ENCODE peak calls at places on chromosomes 2 and 18, in eight cellular contexts. Z is H9; B is HAP-1; C is CD8-positive, alpha-beta T cell; K is thoracic aorta; V is naive thymus-derived CD4-positive, alpha-beta T cell; R is psoas muscle; G is heart right ventricle. T is an unnamed sample.

GRCh38 chr2:46268986-46269385 is 28.2 kb upstream of the EPAS1 start:
- DNase-seq in G (no peak), K (no peak), C (no peak), R (no peak), Z (no peak), B (no peak), V (no peak), T (no peak)

GRCh38 chr2:36485521-36485920 is 112.4 kb downstream of the FEZ2 start:
- DNase-seq in V (no peak), C (no peak), B (no peak), R (no peak), K (no peak), G (no peak), Z (no peak), T (no peak)

GRCh38 chr2:240431276-240431662 is 4.2 kb upstream of the GPC1 start:
- DNase-seq in V (no peak), G (peak; percentile 6), C (no peak), K (no peak), Z (peak; percentile 22), B (no peak), R (no peak), T (no peak)

GRCh38 chr2:240531038-240531437 is 26.8 kb downstream of the ANKMY1 start:
- DNase-seq in K (no peak), B (no peak), Z (no peak), R (no peak), V (no peak), C (no peak), G (no peak), T (no peak)

GRCh38 chr2:102758433-102758832 is 3.4 kb upstream of the TMEM182 start:
- DNase-seq in Z (no peak), B (no peak), K (no peak), R (no peak), G (no peak), C (no peak), V (no peak), T (no peak)

GRCh38 chr2:231673348-231673770 is 35.0 kb upstream of the PTMA start:
- DNase-seq in Z (peak; percentile 98), R (no peak), K (no peak), G (peak; percentile 71), C (no peak), V (no peak), B (peak; percentile 80), T (peak; percentile 57)

GRCh38 chr2:39094717-39095363 is 26.0 kb downstream of the SOS1 start:
- DNase-seq in G (no peak), R (no peak), K (no peak), C (no peak), V (no peak), B (no peak), Z (no peak), T (no peak)

GRCh38 chr2:190579058-190579410 is 44.5 kb upstream of the NEMP2 start:
- DNase-seq in Z (no peak), R (no peak), K (no peak), G (no peak), C (no peak), V (no peak), B (no peak), T (no peak)

GRCh38 chr2:65686928-65687521 is 254.6 kb upstream of the SPRED2 start:
- DNase-seq in V (no peak), C (no peak), R (no peak), K (no peak), B (no peak), Z (no peak), G (no peak), T (no peak)

GRCh38 chr2:156803243-156803642 is 367.1 kb downstream of the GPD2 start:
- DNase-seq in V (no peak), K (no peak), C (no peak), Z (peak; percentile 36), G (no peak), R (no peak), B (peak; percentile 49), T (peak; percentile 29)

GRCh38 chr2:4763009-4763408 is 929.2 kb upstream of the SOX11 start:
- DNase-seq in K (no peak), C (no peak), B (no peak), G (no peak), V (no peak), Z (peak; percentile 56), R (no peak), T (peak; percentile 24)

GRCh38 chr2:122390406-122390805 is 635.0 kb downstream of the TSN start:
- DNase-seq in Z (no peak), B (no peak), G (no peak), C (no peak), R (no peak), V (no peak), K (no peak), T (no peak)

GRCh38 chr2:128272586-128273468 is 45.8 kb downstream of the HS6ST1 start:
- DNase-seq in V (no peak), C (no peak), G (no peak), R (no peak), K (no peak), Z (peak; percentile 18), B (no peak), T (no peak)

GRCh38 chr2:106536490-106536889 is 49.3 kb downstream of the CD8B2 start:
- DNase-seq in Z (no peak), G (no peak), V (no peak), C (no peak), R (no peak), B (no peak), K (no peak), T (no peak)

GRCh38 chr2:30707304-30707903 is 99.8 kb downstream of the CAPN13 start:
- DNase-seq in Z (no peak), V (no peak), B (no peak), G (no peak), R (no peak), K (no peak), C (no peak), T (no peak)

GRCh38 chr2:217994776-217995274 is 8.0 kb downstream of the TNS1 start:
- DNase-seq in Z (no peak), R (no peak), C (no peak), V (no peak), K (no peak), G (no peak), B (no peak), T (no peak)

GRCh38 chr2:16613475-16613874 is 52.2 kb downstream of the CYRIA start:
- DNase-seq in C (no peak), G (no peak), K (no peak), Z (no peak), B (peak; percentile 10), R (no peak), V (no peak), T (no peak)

GRCh38 chr18:45686892-45687611 is 36.9 kb upstream of the SLC14A1 start:
- DNase-seq in Z (no peak), R (no peak), G (no peak), K (no peak), B (no peak), V (peak; percentile 67), C (peak; percentile 49), T (no peak)

GRCh38 chr2:110657721-110658305 is 20.1 kb downstream of the BUB1 start:
- DNase-seq in B (no peak), V (no peak), R (no peak), K (no peak), C (no peak), G (no peak), Z (no peak), T (no peak)

GRCh38 chr2:86488561-86489250 is 47.5 kb downstream of the KDM3A start:
- DNase-seq in G (no peak), C (no peak), B (no peak), Z (no peak), R (no peak), V (no peak), K (no peak), T (no peak)

GRCh38 chr2:39523308-39524044 is 86.4 kb upstream of the MAP4K3 start:
- DNase-seq in B (peak; percentile 82), Z (no peak), C (no peak), K (no peak), R (no peak), V (no peak), G (no peak), T (no peak)

DNA sequence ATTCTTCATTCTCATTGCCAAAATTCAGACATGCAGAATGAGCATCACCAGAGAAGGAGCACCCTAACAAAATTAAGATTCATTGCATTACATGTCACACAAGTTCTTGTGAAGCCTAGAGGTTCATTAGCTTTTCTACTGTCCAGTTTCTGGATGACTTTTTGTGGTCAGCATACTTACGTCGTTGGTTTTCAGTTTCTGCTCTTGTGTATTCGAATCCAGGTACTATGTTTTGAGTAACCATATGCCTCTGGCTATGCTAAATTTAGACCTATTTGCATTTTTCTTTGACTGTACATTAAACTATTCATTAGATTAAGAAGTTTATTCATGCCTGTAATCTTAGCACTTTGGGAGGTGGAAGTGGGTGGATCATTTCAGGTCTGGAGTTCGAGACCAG is 251.3 kb downstream of the PARD3B start:
- DNase-seq in K (no peak), V (no peak), R (no peak), C (no peak), Z (no peak), B (no peak), G (no peak), T (no peak)
- H3K9me3 ChIP-seq in K (no peaks in the 10 kb centered on the region), V (no peaks in the 10 kb centered on the region), R (no peaks in the 10 kb centered on the region), C (no peaks in the 10 kb centered on the region), Z (no peaks in the 10 kb centered on the region), B (no peaks in the 10 kb centered on the region), G (no peaks in the 10 kb centered on the region), T (no peaks in the 10 kb centered on the region)

DNA sequence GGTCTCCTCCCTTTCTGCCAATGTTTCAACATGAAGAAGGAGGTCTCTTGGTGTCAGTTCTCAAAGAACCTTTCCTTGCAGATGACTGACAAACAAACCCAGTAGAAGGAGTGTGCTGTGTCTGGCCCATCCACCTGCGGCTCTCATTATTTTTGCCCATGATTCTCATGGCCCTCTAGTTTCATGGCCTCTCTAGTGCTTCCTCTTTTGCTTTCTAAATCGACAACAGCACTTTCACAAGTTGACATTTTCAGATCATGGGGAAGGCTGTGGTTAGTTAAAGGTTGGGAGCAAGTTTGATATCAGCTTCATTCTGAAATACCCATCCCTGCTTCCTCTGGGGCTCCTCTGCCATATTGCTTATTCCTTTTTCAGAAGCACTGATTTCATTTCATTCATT is 805.2 kb downstream of the SLC4A3 start:
- DNase-seq in R (no peak), B (no peak), C (no peak), G (no peak), K (no peak), Z (no peak), V (no peak), T (no peak)
- H3K4me1 ChIP-seq in R (no peaks in the 10 kb centered on the region), B (no peaks in the 10 kb centered on the region), C (no peaks in the 10 kb centered on the region), G (no peaks in the 10 kb centered on the region), K (no peaks in the 10 kb centered on the region), Z (no peaks in the 10 kb centered on the region), V (no peaks in the 10 kb centered on the region), T (no peaks in the 10 kb centered on the region)

DNA sequence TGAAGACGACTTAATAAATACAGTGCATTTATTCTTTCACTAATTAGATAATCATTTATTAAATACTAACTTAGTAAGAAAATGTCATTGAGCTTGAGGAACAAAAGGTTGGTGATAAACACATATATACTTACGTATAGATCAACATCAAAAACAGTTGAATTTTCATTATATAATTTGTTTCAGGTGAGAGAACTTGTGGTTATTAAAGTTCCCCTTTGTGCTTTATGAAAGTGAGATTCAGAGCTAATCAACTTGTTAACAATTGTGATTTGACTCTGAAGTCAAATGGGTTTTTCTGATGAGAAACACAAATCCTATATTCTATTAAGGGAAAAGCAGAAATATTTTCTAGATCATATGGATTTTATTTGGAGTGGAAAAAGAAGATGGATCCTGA is 524.0 kb downstream of the SOX11 start:
- DNase-seq in V (no peak), Z (no peak), B (no peak), K (no peak), R (no peak), G (no peak), C (no peak), T (no peak)
- H3K9me3 ChIP-seq in V (no peaks in the 10 kb centered on the region), Z (no peaks in the 10 kb centered on the region), B (no peaks in the 10 kb centered on the region), K (no peaks in the 10 kb centered on the region), R (no peaks in the 10 kb centered on the region), G (no peaks in the 10 kb centered on the region), C (no peaks in the 10 kb centered on the region), T (no peaks in the 10 kb centered on the region)

GRCh38 chr2:74379851-74380789 is at the start of gene DCTN1:
- DNase-seq in B (no peak), V (peak; percentile 24), K (no peak), G (no peak), Z (peak; percentile 69), C (peak; percentile 22), R (peak; percentile 46), T (peak; percentile 53)
- H3K4me1 ChIP-seq in B (no peaks in the 10 kb centered on the region), V (peaks cover 12% of the 10 kb centered on the region), K (peaks cover 53% of the 10 kb centered on the region), G (peaks cover 48% of the 10 kb centered on the region), Z (no peaks in the 10 kb centered on the region), C (peaks cover 14% of the 10 kb centered on the region), R (peaks cover 43% of the 10 kb centered on the region), T (no peaks in the 10 kb centered on the region)

T was measured in BE2C.